ENCODE peak calls at places on chromosome 13, in six cellular contexts. One of them, this sample, is unnamed.

GRCh38 chr13:98565726-98566577 is 11.0 kb downstream of the STK24 start:
- DNase-seq in pancreas: peak; percentile 38
- DNase-seq in tibial nerve: no peak
- DNase-seq in thoracic aorta: no peak
- DNase-seq in fibroblast of mammary gland: no peak
- DNase-seq in HL-60: no peak
- DNase-seq in this sample: peak; percentile 57

GRCh38 chr13:51394724-51395123 is 55.2 kb downstream of the SERPINE3 start:
- DNase-seq in tibial nerve: no peak
- DNase-seq in pancreas: no peak
- DNase-seq in thoracic aorta: no peak
- DNase-seq in HL-60: no peak
- DNase-seq in fibroblast of mammary gland: no peak
- DNase-seq in this sample: no peak

GRCh38 chr13:100610399-100611347 is 22.1 kb upstream of the GGACT start:
- DNase-seq in pancreas: no peak
- DNase-seq in tibial nerve: no peak
- DNase-seq in thoracic aorta: no peak
- DNase-seq in HL-60: no peak
- DNase-seq in fibroblast of mammary gland: no peak
- DNase-seq in this sample: no peak

GRCh38 chr13:45872574-45872973 is 21.0 kb upstream of the SIAH3 start:
- DNase-seq in thoracic aorta: no peak
- DNase-seq in tibial nerve: no peak
- DNase-seq in pancreas: no peak
- DNase-seq in HL-60: no peak
- DNase-seq in fibroblast of mammary gland: peak; percentile 42
- DNase-seq in this sample: no peak

GRCh38 chr13:19601749-19602725 is 31.4 kb upstream of the MPHOSPH8 start:
- DNase-seq in fibroblast of mammary gland: peak; percentile 32
- DNase-seq in tibial nerve: no peak
- DNase-seq in thoracic aorta: no peak
- DNase-seq in HL-60: peak; percentile 50
- DNase-seq in pancreas: peak; percentile 56
- DNase-seq in this sample: peak; percentile 42

GRCh38 chr13:102317593-102317992 is 84.3 kb downstream of the FGF14 start:
- DNase-seq in tibial nerve: peak; percentile 42
- DNase-seq in fibroblast of mammary gland: peak; percentile 90
- DNase-seq in HL-60: no peak
- DNase-seq in pancreas: peak; percentile 31
- DNase-seq in thoracic aorta: peak; percentile 54
- DNase-seq in this sample: peak; percentile 88

GRCh38 chr13:111505175-111505777 is 184.8 kb downstream of the TEX29 start:
- DNase-seq in HL-60: no peak
- DNase-seq in tibial nerve: no peak
- DNase-seq in fibroblast of mammary gland: no peak
- DNase-seq in pancreas: no peak
- DNase-seq in thoracic aorta: no peak
- DNase-seq in this sample: no peak

GRCh38 chr13:20940083-20940482 is 37.5 kb upstream of the XPO4 start:
- DNase-seq in HL-60: no peak
- DNase-seq in thoracic aorta: no peak
- DNase-seq in fibroblast of mammary gland: peak; percentile 31
- DNase-seq in pancreas: no peak
- DNase-seq in tibial nerve: no peak
- DNase-seq in this sample: no peak

GRCh38 chr13:61294467-61295186 is 121.0 kb downstream of the PCDH20 start:
- DNase-seq in tibial nerve: no peak
- DNase-seq in pancreas: no peak
- DNase-seq in HL-60: no peak
- DNase-seq in thoracic aorta: no peak
- DNase-seq in fibroblast of mammary gland: no peak
- DNase-seq in this sample: no peak

GRCh38 chr13:44667950-44668349 is 91.8 kb upstream of the TSC22D1 start:
- DNase-seq in pancreas: no peak
- DNase-seq in HL-60: no peak
- DNase-seq in tibial nerve: no peak
- DNase-seq in fibroblast of mammary gland: peak; percentile 35
- DNase-seq in thoracic aorta: no peak
- DNase-seq in this sample: no peak

GRCh38 chr13:32978278-32978677 is 37.9 kb upstream of the KL start:
- DNase-seq in pancreas: no peak
- DNase-seq in tibial nerve: no peak
- DNase-seq in thoracic aorta: no peak
- DNase-seq in HL-60: no peak
- DNase-seq in fibroblast of mammary gland: no peak
- DNase-seq in this sample: no peak
- TF ChIP-seq CTCF in pancreas: no peak
- TF ChIP-seq CTCF in tibial nerve: no peak
- TF ChIP-seq CTCF in thoracic aorta: no peak
- TF ChIP-seq CTCF in HL-60: no peak
- TF ChIP-seq CTCF in fibroblast of mammary gland: no peak
- TF ChIP-seq CTCF in this sample: no peak

DNA sequence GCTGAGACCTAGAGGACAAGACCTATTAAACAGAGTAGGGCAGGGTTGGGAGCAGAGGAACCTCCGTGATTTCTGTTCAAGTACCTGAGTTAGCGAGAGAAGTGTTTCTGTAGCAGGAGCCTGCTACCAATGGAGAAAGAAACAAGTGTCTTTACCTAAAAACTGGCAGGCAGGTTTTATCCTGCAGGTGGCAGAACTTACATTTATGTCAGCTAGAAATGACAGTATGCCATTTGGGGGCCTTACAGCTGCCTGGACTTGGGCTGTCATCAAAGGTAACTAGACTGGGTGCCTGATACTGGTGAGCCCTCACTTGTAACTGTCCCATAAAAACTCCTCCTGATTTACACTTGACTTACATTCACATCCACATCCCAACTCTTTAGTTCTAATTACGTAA is 185.3 kb upstream of the MIR17HG start:
- DNase-seq in fibroblast of mammary gland: no peak
- DNase-seq in HL-60: no peak
- DNase-seq in thoracic aorta: no peak
- DNase-seq in pancreas: no peak
- DNase-seq in tibial nerve: no peak
- DNase-seq in this sample: no peak
- TF ChIP-seq CTCF in fibroblast of mammary gland: no peak
- TF ChIP-seq CTCF in HL-60: no peak
- TF ChIP-seq CTCF in thoracic aorta: no peak
- TF ChIP-seq CTCF in pancreas: no peak
- TF ChIP-seq CTCF in tibial nerve: no peak
- TF ChIP-seq CTCF in this sample: no peak

GRCh38 chr13:110417537-110417908 is 110.4 kb downstream of the COL4A2 start:
- DNase-seq in thoracic aorta: no peak
- DNase-seq in tibial nerve: no peak
- DNase-seq in fibroblast of mammary gland: no peak
- DNase-seq in HL-60: no peak
- DNase-seq in pancreas: no peak
- DNase-seq in this sample: no peak

GRCh38 chr13:110414283-110414682 is 107.2 kb downstream of the COL4A2 start:
- DNase-seq in thoracic aorta: no peak
- DNase-seq in tibial nerve: no peak
- DNase-seq in HL-60: no peak
- DNase-seq in fibroblast of mammary gland: no peak
- DNase-seq in pancreas: no peak
- DNase-seq in this sample: no peak

GRCh38 chr13:110413311-110414040 is 106.4 kb downstream of the COL4A2 start:
- DNase-seq in tibial nerve: no peak
- DNase-seq in thoracic aorta: no peak
- DNase-seq in pancreas: no peak
- DNase-seq in fibroblast of mammary gland: no peak
- DNase-seq in HL-60: no peak
- DNase-seq in this sample: no peak

GRCh38 chr13:110416131-110416584 is 109.1 kb downstream of the COL4A2 start:
- DNase-seq in HL-60: no peak
- DNase-seq in pancreas: no peak
- DNase-seq in fibroblast of mammary gland: peak; percentile 69
- DNase-seq in tibial nerve: no peak
- DNase-seq in thoracic aorta: no peak
- DNase-seq in this sample: no peak

GRCh38 chr13:110415669-110416068 is 108.6 kb downstream of the COL4A2 start:
- DNase-seq in tibial nerve: no peak
- DNase-seq in HL-60: peak; percentile 3
- DNase-seq in fibroblast of mammary gland: peak; percentile 62
- DNase-seq in thoracic aorta: no peak
- DNase-seq in pancreas: no peak
- DNase-seq in this sample: peak; percentile 62
- TF ChIP-seq CTCF in tibial nerve: no peak
- TF ChIP-seq CTCF in HL-60: no peak
- TF ChIP-seq CTCF in fibroblast of mammary gland: no peak
- TF ChIP-seq CTCF in thoracic aorta: no peak
- TF ChIP-seq CTCF in pancreas: no peak
- TF ChIP-seq CTCF in this sample: peak; percentile 6

GRCh38 chr13:86174632-86175031 is 375.4 kb upstream of the SLITRK6 start:
- DNase-seq in fibroblast of mammary gland: no peak
- DNase-seq in pancreas: no peak
- DNase-seq in HL-60: no peak
- DNase-seq in tibial nerve: no peak
- DNase-seq in thoracic aorta: no peak
- DNase-seq in this sample: no peak
- TF ChIP-seq CTCF in fibroblast of mammary gland: no peak
- TF ChIP-seq CTCF in pancreas: no peak
- TF ChIP-seq CTCF in HL-60: no peak
- TF ChIP-seq CTCF in tibial nerve: no peak
- TF ChIP-seq CTCF in thoracic aorta: no peak
- TF ChIP-seq CTCF in this sample: no peak

DNA sequence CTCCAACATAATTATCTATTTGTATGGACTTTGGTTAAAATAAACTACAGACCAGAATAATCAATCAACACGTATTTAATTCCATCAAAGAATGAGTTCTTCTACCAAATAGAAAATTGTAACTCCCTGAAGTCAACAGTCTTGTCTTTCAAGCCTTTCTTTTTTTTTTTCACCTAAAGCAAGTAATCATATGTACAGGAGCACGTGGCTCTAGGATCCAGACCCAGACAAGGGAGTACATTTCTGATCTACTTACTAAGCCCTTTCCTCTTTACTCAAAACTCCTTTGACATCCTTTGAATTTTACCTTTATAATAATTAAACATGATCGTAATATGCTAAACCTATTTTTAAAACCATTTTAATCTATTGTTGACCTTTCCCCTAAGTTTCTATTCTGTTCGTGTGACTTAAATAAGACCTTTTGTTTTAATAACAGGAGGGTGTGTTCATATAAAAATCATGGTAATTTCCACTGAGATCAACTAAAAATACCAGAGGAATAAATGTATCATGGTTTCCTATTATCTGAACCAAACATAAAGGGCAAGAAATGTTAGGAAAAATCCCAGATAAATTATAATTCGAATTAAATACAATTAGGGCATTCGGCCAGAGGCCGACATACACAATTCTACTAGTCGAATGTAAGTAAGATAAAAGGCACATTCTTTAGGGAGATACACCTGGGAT is 1.7 kb downstream of the SLC7A1 start:
- DNase-seq in HL-60: no peak
- DNase-seq in tibial nerve: no peak
- DNase-seq in pancreas: no peak
- DNase-seq in thoracic aorta: no peak
- DNase-seq in fibroblast of mammary gland: no peak
- DNase-seq in this sample: no peak
- TF ChIP-seq CTCF in HL-60: no peak
- TF ChIP-seq CTCF in tibial nerve: no peak
- TF ChIP-seq CTCF in pancreas: no peak
- TF ChIP-seq CTCF in thoracic aorta: no peak
- TF ChIP-seq CTCF in fibroblast of mammary gland: no peak
- TF ChIP-seq CTCF in this sample: no peak

GRCh38 chr13:75566658-75567057 is 17.1 kb downstream of the UCHL3 start:
- DNase-seq in thoracic aorta: no peak
- DNase-seq in tibial nerve: no peak
- DNase-seq in HL-60: no peak
- DNase-seq in fibroblast of mammary gland: peak; percentile 60
- DNase-seq in pancreas: no peak
- DNase-seq in this sample: no peak
- TF ChIP-seq CTCF in thoracic aorta: no peak
- TF ChIP-seq CTCF in tibial nerve: peak; percentile 20
- TF ChIP-seq CTCF in HL-60: no peak
- TF ChIP-seq CTCF in fibroblast of mammary gland: peak; percentile 43
- TF ChIP-seq CTCF in pancreas: no peak
- TF ChIP-seq CTCF in this sample: peak; percentile 44

DNA sequence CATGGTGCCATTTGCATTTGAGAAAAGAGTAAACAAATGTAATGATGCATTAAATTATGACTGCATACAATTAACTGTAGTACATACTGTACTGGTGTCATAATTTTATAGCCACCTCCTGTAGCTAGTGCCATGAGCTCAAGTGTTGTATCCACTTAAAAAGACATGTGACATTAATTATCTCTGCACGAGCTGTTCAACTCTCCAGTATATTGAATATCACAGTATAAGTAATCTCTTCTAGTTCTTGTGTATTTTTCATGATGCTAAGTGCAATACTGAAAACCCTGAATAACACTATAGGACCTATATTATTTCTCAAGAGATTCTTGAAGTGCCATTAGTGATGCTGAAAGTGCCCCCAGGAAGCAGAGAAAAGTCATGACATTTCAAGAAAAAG is 387.3 kb downstream of the PCDH17 start:
- DNase-seq in fibroblast of mammary gland: no peak
- DNase-seq in tibial nerve: no peak
- DNase-seq in pancreas: no peak
- DNase-seq in HL-60: no peak
- DNase-seq in thoracic aorta: no peak
- DNase-seq in this sample: no peak
- TF ChIP-seq CTCF in fibroblast of mammary gland: no peak
- TF ChIP-seq CTCF in tibial nerve: no peak
- TF ChIP-seq CTCF in pancreas: no peak
- TF ChIP-seq CTCF in HL-60: no peak
- TF ChIP-seq CTCF in thoracic aorta: no peak
- TF ChIP-seq CTCF in this sample: no peak

This sample was measured in heart left ventricle.